ENCODE peak calls at places on chromosome 18, in eight cellular contexts. R is IMR-90; T is stomach; P is A549; F is CD8-positive, alpha-beta T cell; O is CD4-positive, alpha-beta T cell; E is neural progenitor cell; V is substantia nigra. H is an unnamed sample.

GRCh38 chr18:35139517-35139916 is 98.3 kb downstream of the MAPRE2 start:
- DNase-seq in R (no peak), T (no peak), P (no peak), F (no peak), O (no peak), E (no peak), V (no peak), H (no peak)

GRCh38 chr18:77101410-77102245 is 31.0 kb downstream of the MBP start:
- DNase-seq in R (peak), T (peak), P (peak), F (no peak), O (no peak), E (no peak), V (no peak), H (peak)

GRCh38 chr18:51337406-51337805 is 139.9 kb upstream of the MEX3C start:
- DNase-seq in R (no peak), T (no peak), P (no peak), F (no peak), O (no peak), E (no peak), V (no peak), H (no peak)

GRCh38 chr18:74115046-74115445 is 32.6 kb downstream of the FBXO15 start:
- DNase-seq in R (peak), T (no peak), P (no peak), F (no peak), O (no peak), E (no peak), V (no peak), H (no peak)

GRCh38 chr18:43789234-43790000 is 512.1 kb upstream of the SYT4 start:
- DNase-seq in R (no peak), T (no peak), P (no peak), F (no peak), O (no peak), E (peak), V (peak), H (no peak)

GRCh38 chr18:2515408-2515807 is 55.9 kb downstream of the METTL4 start:
- DNase-seq in R (peak), T (no peak), P (peak), F (no peak), O (no peak), E (no peak), V (no peak), H (no peak)

GRCh38 chr18:28735731-28736130 is 558.8 kb upstream of the CDH2 start:
- DNase-seq in R (peak), T (no peak), P (no peak), F (no peak), O (no peak), E (no peak), V (no peak), H (no peak)

GRCh38 chr18:56702946-56703345 is 51.8 kb downstream of the WDR7 start:
- DNase-seq in R (peak), T (no peak), P (peak), F (no peak), O (no peak), E (peak), V (no peak), H (no peak)

GRCh38 chr18:58805482-58806187 is 59.0 kb upstream of the ZNF532 start:
- DNase-seq in R (no peak), T (no peak), P (no peak), F (no peak), O (no peak), E (peak), V (no peak), H (no peak)

GRCh38 chr18:8800876-8801262 is 95.5 kb downstream of the MTCL1 start:
- DNase-seq in R (no peak), T (no peak), P (no peak), F (no peak), O (no peak), E (peak), V (no peak), H (no peak)

GRCh38 chr18:9648431-9649163 is 34.2 kb upstream of the PPP4R1 start:
- DNase-seq in R (no peak), T (no peak), P (no peak), F (no peak), O (no peak), E (no peak), V (no peak), H (no peak)

GRCh38 chr18:79599503-79599931 is 80.1 kb upstream of the CTDP1 start:
- DNase-seq in R (peak), T (no peak), P (peak), F (no peak), O (no peak), E (no peak), V (no peak), H (no peak)

GRCh38 chr18:8787764-8788163 is 82.4 kb downstream of the MTCL1 start:
- DNase-seq in R (no peak), T (no peak), P (no peak), F (no peak), O (no peak), E (no peak), V (no peak), H (no peak)

GRCh38 chr18:37486848-37487247 is 78.8 kb downstream of the CELF4 start:
- DNase-seq in R (no peak), T (no peak), P (no peak), F (no peak), O (no peak), E (no peak), V (no peak), H (no peak)

GRCh38 chr18:59468821-59469220 is 109.8 kb upstream of the LMAN1 start:
- DNase-seq in R (no peak), T (no peak), P (no peak), F (no peak), O (no peak), E (no peak), V (no peak), H (no peak)

GRCh38 chr18:45255142-45255890 is 360.0 kb upstream of the SLC14A2 start:
- DNase-seq in R (peak), T (no peak), P (no peak), F (no peak), O (no peak), E (peak), V (no peak), H (no peak)

GRCh38 chr18:55310863-55311262 is 277.1 kb downstream of the TCF4 start:
- DNase-seq in R (no peak), T (no peak), P (no peak), F (no peak), O (no peak), E (no peak), V (no peak), H (no peak)

GRCh38 chr18:55314615-55315237 is 273.3 kb downstream of the TCF4 start:
- DNase-seq in R (no peak), T (no peak), P (no peak), F (no peak), O (no peak), E (peak), V (no peak), H (no peak)

GRCh38 chr18:55316615-55317184 is 271.3 kb downstream of the TCF4 start:
- DNase-seq in R (no peak), T (no peak), P (no peak), F (no peak), O (no peak), E (no peak), V (no peak), H (no peak)

GRCh38 chr18:55317322-55317721 is 270.7 kb downstream of the TCF4 start:
- DNase-seq in R (no peak), T (no peak), P (no peak), F (no peak), O (no peak), E (no peak), V (no peak), H (no peak)

GRCh38 chr18:55314031-55314430 is 274.0 kb downstream of the TCF4 start:
- DNase-seq in R (no peak), T (no peak), P (no peak), F (no peak), O (no peak), E (no peak), V (no peak), H (no peak)
- H3K27ac ChIP-seq in R (no peak), T (no peak), P (no peak), F (no peak), O (no peak), E (no peak), V (no peak), H (no peak)

DNA sequence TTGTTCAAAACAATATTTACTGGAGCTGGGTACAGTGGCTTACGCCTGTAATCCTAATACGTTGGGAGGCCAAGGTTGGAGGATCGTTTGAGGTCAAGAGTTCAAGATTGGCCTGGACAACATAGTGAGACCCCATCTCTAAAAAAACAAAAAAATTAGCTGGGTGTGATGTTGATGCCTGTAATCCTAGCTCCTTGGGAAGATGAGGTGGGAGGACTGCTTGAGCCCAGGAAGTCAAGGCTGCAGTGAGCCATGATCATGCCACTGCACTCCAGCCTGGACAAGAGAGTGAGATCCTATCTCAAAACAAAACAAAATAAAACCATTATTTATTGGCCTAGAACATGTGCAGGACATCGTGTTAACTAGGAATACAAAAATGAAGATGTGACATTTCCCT is 77.5 kb downstream of the COLEC12 start:
- DNase-seq in R (no peak), T (no peak), P (no peak), F (no peak), O (no peak), E (no peak), V (no peak), H (no peak)
- H3K27ac ChIP-seq in R (no peak), T (no peak), P (no peak), F (no peak), O (no peak), E (no peak), V (no peak), H (no peak)

DNA sequence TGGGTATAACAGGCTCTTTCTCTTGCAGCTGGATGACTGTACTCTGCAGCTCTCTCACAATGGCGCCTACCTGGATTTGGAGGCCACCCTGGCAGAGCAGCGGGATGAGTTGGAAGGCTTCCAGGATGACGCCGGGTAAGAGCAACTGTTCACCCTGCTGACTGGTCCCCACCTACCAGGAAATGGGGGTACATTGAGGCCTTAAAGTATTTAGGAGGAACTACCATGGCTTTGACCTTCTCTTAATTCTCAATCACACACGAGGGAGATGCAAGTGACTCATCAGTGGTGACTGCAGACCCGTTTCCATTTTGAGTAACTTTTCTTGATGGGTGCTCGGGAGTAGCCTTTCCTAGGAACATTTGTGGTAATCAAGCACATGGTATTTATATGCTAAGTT is 58.0 kb downstream of the FHOD3 start:
- DNase-seq in R (peak), T (no peak), P (no peak), F (no peak), O (no peak), E (no peak), V (no peak), H (no peak)
- H3K27ac ChIP-seq in R (peak), T (no peak), P (no peak), F (no peak), O (no peak), E (no peak), V (no peak), H (no peak)

DNA sequence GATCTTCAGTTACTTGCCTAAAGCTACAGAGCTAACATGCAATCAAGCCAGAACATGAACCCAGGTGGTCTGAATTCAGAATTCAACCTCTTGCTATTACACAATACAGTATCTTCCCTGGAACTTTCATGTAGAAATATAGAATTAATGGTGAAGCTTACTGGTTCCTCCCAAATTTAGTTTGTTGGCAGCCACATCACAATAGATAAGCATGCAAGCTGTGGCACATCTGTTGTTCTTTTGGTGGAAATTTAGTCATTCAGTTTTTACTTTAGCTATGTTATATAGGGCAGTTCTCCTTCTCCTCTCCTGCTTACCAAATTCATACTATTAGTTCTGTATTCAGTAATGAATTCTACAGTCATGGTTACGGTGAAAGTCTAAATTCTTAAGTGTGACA is 101.0 kb upstream of the RNF152 start:
- DNase-seq in R (no peak), T (no peak), P (no peak), F (no peak), O (no peak), E (no peak), V (no peak), H (no peak)
- H3K27ac ChIP-seq in R (no peak), T (no peak), P (no peak), F (no peak), O (no peak), E (no peak), V (no peak), H (no peak)

H was measured in CD8-positive, alpha-beta memory T cell.